ENCODE peak calls at places on chromosomes 11 and 22, in ten cellular contexts. O is AG09309; E is stimulated activated CD8-positive, alpha-beta memory T cell treated with anti-CD3 and anti-CD28 coated beads, Interleukin-2, amount 100 ng/mL, for 48 hours; S is fibroblast of the conjunctiva; T is T47D; C is nephron progenitor cell; J is HFF-Myc; I is iPS DF 6.9; L is iPS-NIHi11; V is NCI-H82. M is an unnamed sample.

GRCh38 chr11:68010058-68011041 is at the start of gene ALDH3B1:
- DNase-seq in O (no peak), E (no peak), S (peak; percentile 78), T (peak; percentile 93), C (peak; percentile 48), J (peak; percentile 35), I (no peak), L (peak; percentile 75), V (no peak), M (peak; percentile 78)

GRCh38 chr11:59416613-59417012 is 9.6 kb downstream of the OR5A2 start:
- DNase-seq in O (no peak), E (no peak), S (no peak), T (no peak), C (no peak), J (no peak), I (no peak), L (no peak), V (no peak), M (no peak)

GRCh38 chr11:65822760-65823528 is 10.8 kb upstream of the SNX32 start:
- DNase-seq in O (no peak), E (no peak), S (no peak), T (no peak), C (no peak), J (no peak), I (no peak), L (no peak), V (no peak), M (no peak)

GRCh38 chr22:35749808-35750207 is 32.1 kb downstream of the APOL5 start:
- DNase-seq in O (peak; percentile 63), E (no peak), S (no peak), T (no peak), C (no peak), J (peak; percentile 17), I (no peak), L (no peak), V (no peak), M (no peak)

GRCh38 chr11:64340671-64341335 is 799 bp downstream of the CCDC88B start:
- DNase-seq in O (no peak), E (peak; percentile 81), S (no peak), T (no peak), C (peak; percentile 87), J (no peak), I (no peak), L (peak; percentile 88), V (peak; percentile 52), M (peak; percentile 45)

GRCh38 chr11:35077709-35078695 is 61.0 kb upstream of the CD44 start:
- DNase-seq in O (peak; percentile 46), E (no peak), S (no peak), T (no peak), C (no peak), J (peak; percentile 58), I (no peak), L (no peak), V (no peak), M (no peak)

GRCh38 chr11:87722756-87723599 is 452.3 kb downstream of the RAB38 start:
- DNase-seq in O (peak; percentile 5), E (no peak), S (no peak), T (peak; percentile 62), C (peak; percentile 23), J (no peak), I (peak; percentile 22), L (peak; percentile 40), V (peak; percentile 29), M (peak; percentile 7)

GRCh38 chr11:12134239-12134590 is 23.8 kb downstream of the MICAL2 start:
- DNase-seq in O (no peak), E (no peak), S (no peak), T (no peak), C (no peak), J (no peak), I (no peak), L (no peak), V (no peak), M (no peak)

GRCh38 chr22:35887296-35887875 is 141.2 kb downstream of the RBFOX2 start:
- DNase-seq in O (no peak), E (no peak), S (no peak), T (no peak), C (no peak), J (no peak), I (no peak), L (no peak), V (no peak), M (no peak)

GRCh38 chr11:92267968-92268367 is 43.4 kb downstream of the FAT3 start:
- DNase-seq in O (no peak), E (no peak), S (no peak), T (no peak), C (no peak), J (no peak), I (no peak), L (no peak), V (no peak), M (no peak)

GRCh38 chr22:49544286-49544685 is 283.4 kb downstream of the BRD1 start:
- DNase-seq in O (no peak), E (no peak), S (no peak), T (no peak), C (no peak), J (no peak), I (no peak), L (no peak), V (no peak), M (no peak)

GRCh38 chr11:19378814-19379213 is 138.1 kb upstream of the E2F8 start:
- DNase-seq in O (no peak), E (no peak), S (no peak), T (no peak), C (no peak), J (no peak), I (no peak), L (no peak), V (no peak), M (no peak)

GRCh38 chr11:126202646-126203359 is 8.6 kb downstream of the RPUSD4 start:
- DNase-seq in O (no peak), E (no peak), S (no peak), T (no peak), C (no peak), J (no peak), I (no peak), L (no peak), V (no peak), M (no peak)

GRCh38 chr11:135074397-135074998 is 662.5 kb upstream of the B3GAT1 start:
- DNase-seq in O (no peak), E (no peak), S (no peak), T (peak; percentile 93), C (no peak), J (no peak), I (no peak), L (no peak), V (no peak), M (no peak)

GRCh38 chr11:103608566-103608965 is 427.9 kb upstream of the DDI1 start:
- DNase-seq in O (no peak), E (no peak), S (no peak), T (no peak), C (no peak), J (no peak), I (no peak), L (no peak), V (no peak), M (no peak)

GRCh38 chr22:40345801-40346177 is 511 bp upstream of the ADSL start:
- DNase-seq in O (no peak), E (no peak), S (no peak), T (peak; percentile 48), C (peak; percentile 46), J (no peak), I (no peak), L (peak; percentile 48), V (peak; percentile 61), M (no peak)

GRCh38 chr11:20647976-20648565 is 21.3 kb upstream of the NELL1 start:
- DNase-seq in O (peak; percentile 8), E (no peak), S (peak; percentile 10), T (peak; percentile 81), C (peak; percentile 69), J (peak; percentile 36), I (no peak), L (peak; percentile 80), V (peak; percentile 74), M (peak; percentile 44)

GRCh38 chr11:134517621-134518293 is 105.7 kb upstream of the B3GAT1 start:
- DNase-seq in O (no peak), E (no peak), S (no peak), T (no peak), C (no peak), J (no peak), I (no peak), L (no peak), V (no peak), M (no peak)

GRCh38 chr22:38957046-38957770 is at the start of gene APOBEC3A:
- DNase-seq in O (no peak), E (no peak), S (no peak), T (no peak), C (no peak), J (no peak), I (no peak), L (no peak), V (no peak), M (no peak)

GRCh38 chr22:31248138-31248745 is 36.1 kb downstream of the LIMK2 start:
- DNase-seq in O (peak; percentile 63), E (peak; percentile 22), S (peak; percentile 78), T (peak; percentile 94), C (peak; percentile 73), J (peak; percentile 56), I (no peak), L (peak; percentile 87), V (peak; percentile 92), M (no peak)

GRCh38 chr11:30719420-30719819 is 133.3 kb upstream of the MPPED2 start:
- DNase-seq in O (no peak), E (no peak), S (no peak), T (no peak), C (no peak), J (no peak), I (no peak), L (no peak), V (no peak), M (no peak)

GRCh38 chr22:33986954-33987353 is 66.7 kb upstream of the LARGE1 start:
- DNase-seq in O (no peak), E (no peak), S (no peak), T (no peak), C (no peak), J (no peak), I (no peak), L (peak; percentile 37), V (no peak), M (no peak)

GRCh38 chr22:20210473-20211059 is 57.6 kb downstream of the RTN4R start:
- DNase-seq in O (no peak), E (no peak), S (no peak), T (no peak), C (no peak), J (no peak), I (no peak), L (no peak), V (no peak), M (no peak)

GRCh38 chr11:65297026-65297667 is 17.5 kb upstream of the CDC42EP2 start:
- DNase-seq in O (no peak), E (no peak), S (no peak), T (no peak), C (no peak), J (no peak), I (no peak), L (no peak), V (no peak), M (no peak)

GRCh38 chr11:22656128-22656527 is 10.3 kb upstream of the GAS2 start:
- DNase-seq in O (no peak), E (no peak), S (peak; percentile 71), T (no peak), C (no peak), J (no peak), I (no peak), L (no peak), V (no peak), M (no peak)

GRCh38 chr11:36041988-36042606 is 98.2 kb downstream of the LDLRAD3 start:
- DNase-seq in O (no peak), E (no peak), S (no peak), T (peak; percentile 49), C (no peak), J (no peak), I (no peak), L (no peak), V (no peak), M (no peak)

GRCh38 chr22:32579533-32580220 is 105.1 kb downstream of the FBXO7 start:
- DNase-seq in O (no peak), E (no peak), S (no peak), T (peak; percentile 42), C (no peak), J (no peak), I (no peak), L (no peak), V (no peak), M (no peak)

GRCh38 chr22:19807914-19808872 is 46.5 kb downstream of the GNB1L start:
- DNase-seq in O (no peak), E (no peak), S (no peak), T (no peak), C (no peak), J (no peak), I (no peak), L (no peak), V (peak; percentile 58), M (no peak)

M was measured in 8988T.